ENCODE peak calls at places on chromosomes 6 and 20, in six cellular contexts. V, B, Z, R, K and U are unnamed samples.

GRCh38 chr6:52333840-52334200 is 28.1 kb upstream of the PAQR8 start:
- DNase-seq in B (no peak), V (no peak), R (no peak), Z (no peak), K (no peak), U (no peak)

GRCh38 chr6:142867355-142867801 is 77.6 kb downstream of the HIVEP2 start:
- DNase-seq in B (no peak), Z (no peak), R (no peak), K (peak), V (no peak), U (no peak)

GRCh38 chr20:35806075-35806474 is 34.3 kb downstream of the PHF20 start:
- DNase-seq in Z (no peak), K (no peak), R (no peak), V (no peak), B (no peak), U (no peak)

GRCh38 chr20:4973330-4974097 is 27.8 kb downstream of the SLC23A2 start:
- DNase-seq in R (peak), K (peak), V (peak), B (no peak), Z (peak), U (peak)

GRCh38 chr6:80547827-80548226 is 441.4 kb downstream of the BCKDHB start:
- DNase-seq in B (peak), Z (no peak), K (peak), R (no peak), V (no peak), U (no peak)

GRCh38 chr6:115665310-115665709 is 395.4 kb downstream of the FRK start:
- DNase-seq in Z (no peak), V (no peak), B (no peak), R (no peak), K (no peak), U (no peak)

GRCh38 chr6:136788069-136788902 is 4.0 kb downstream of the MAP3K5 start:
- DNase-seq in B (no peak), R (no peak), V (no peak), Z (peak), K (peak), U (no peak)

GRCh38 chr20:37615507-37616425 is 78.1 kb upstream of the CTNNBL1 start:
- DNase-seq in B (peak), V (no peak), R (no peak), Z (peak), K (peak), U (no peak)

GRCh38 chr20:33076662-33077398 is 2.6 kb upstream of the BPIFB4 start:
- DNase-seq in K (no peak), Z (peak), R (no peak), B (no peak), V (no peak), U (peak)

GRCh38 chr20:59159091-59159821 is 4.4 kb upstream of the ZNF831 start:
- DNase-seq in R (no peak), K (no peak), B (no peak), V (no peak), Z (peak), U (no peak)

GRCh38 chr6:131054392-131055250 is 8.4 kb downstream of the EPB41L2 start:
- DNase-seq in R (no peak), Z (no peak), B (no peak), K (no peak), V (no peak), U (no peak)

GRCh38 chr6:24477070-24477469 is 12.3 kb downstream of the GPLD1 start:
- DNase-seq in R (no peak), V (no peak), K (no peak), B (no peak), Z (no peak), U (no peak)

GRCh38 chr6:23927935-23928334 is 198.1 kb upstream of the NRSN1 start:
- DNase-seq in Z (no peak), K (no peak), V (no peak), B (no peak), R (no peak), U (no peak)

GRCh38 chr6:128005009-128005408 is 104.2 kb upstream of the THEMIS start:
- DNase-seq in K (peak), Z (no peak), B (no peak), R (no peak), V (no peak), U (no peak)

GRCh38 chr20:55394592-55394991 is 610.7 kb downstream of the CBLN4 start:
- DNase-seq in V (no peak), B (no peak), R (no peak), Z (no peak), K (no peak), U (no peak)

GRCh38 chr20:10447028-10447427 is 11.9 kb downstream of the SLX4IP start:
- DNase-seq in B (peak), V (no peak), K (peak), Z (peak), R (no peak), U (no peak)

GRCh38 chr6:23228439-23229024 is 659.2 kb downstream of the HDGFL1 start:
- DNase-seq in B (no peak), R (no peak), V (no peak), K (no peak), Z (no peak), U (no peak)

DNA sequence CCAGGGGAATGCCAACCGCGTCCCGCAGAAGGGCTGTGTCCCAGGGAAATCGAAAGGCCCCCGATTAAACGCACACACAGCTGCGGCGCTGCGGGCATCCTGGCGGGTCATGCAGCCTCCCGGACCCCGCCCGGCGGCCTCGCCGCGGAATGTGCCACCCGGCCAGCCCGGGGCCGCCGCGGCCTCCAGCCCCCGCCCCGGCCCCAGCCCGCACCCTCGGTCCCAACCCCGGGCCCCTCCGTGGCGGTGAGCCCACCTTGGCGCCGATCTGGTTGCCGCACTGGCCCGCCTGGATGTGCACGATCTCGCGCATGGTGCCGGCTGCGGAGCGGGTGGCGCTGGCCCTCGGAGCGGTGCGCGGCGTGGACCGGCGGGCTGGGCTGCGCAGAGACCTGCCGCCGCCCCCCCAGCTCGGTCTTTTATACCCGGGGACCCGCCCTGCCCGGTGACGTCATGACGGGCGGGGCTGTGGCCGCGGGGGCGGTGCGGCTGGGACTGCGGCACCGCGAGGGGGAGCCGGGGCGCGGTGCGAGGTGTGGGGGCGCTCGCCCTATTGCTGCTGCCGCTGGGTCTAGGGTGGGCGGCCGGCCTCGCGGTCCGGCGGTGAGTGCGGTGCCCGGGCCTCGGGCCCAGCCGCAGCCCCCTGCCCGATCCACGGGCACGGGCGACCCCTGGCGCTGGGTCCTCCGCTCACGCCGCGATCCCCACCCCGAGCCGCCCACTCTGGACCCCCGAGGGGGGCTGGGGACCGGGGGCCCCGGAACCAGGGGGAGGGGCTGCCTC is at the start of gene TUBB2A:
- DNase-seq in V (peak), R (peak), Z (peak), K (peak), B (peak), U (peak)
- TF ChIP-seq CTCF in V (no peak), R (peak), Z (no peak), K (no peak), B (peak), U (peak)

DNA sequence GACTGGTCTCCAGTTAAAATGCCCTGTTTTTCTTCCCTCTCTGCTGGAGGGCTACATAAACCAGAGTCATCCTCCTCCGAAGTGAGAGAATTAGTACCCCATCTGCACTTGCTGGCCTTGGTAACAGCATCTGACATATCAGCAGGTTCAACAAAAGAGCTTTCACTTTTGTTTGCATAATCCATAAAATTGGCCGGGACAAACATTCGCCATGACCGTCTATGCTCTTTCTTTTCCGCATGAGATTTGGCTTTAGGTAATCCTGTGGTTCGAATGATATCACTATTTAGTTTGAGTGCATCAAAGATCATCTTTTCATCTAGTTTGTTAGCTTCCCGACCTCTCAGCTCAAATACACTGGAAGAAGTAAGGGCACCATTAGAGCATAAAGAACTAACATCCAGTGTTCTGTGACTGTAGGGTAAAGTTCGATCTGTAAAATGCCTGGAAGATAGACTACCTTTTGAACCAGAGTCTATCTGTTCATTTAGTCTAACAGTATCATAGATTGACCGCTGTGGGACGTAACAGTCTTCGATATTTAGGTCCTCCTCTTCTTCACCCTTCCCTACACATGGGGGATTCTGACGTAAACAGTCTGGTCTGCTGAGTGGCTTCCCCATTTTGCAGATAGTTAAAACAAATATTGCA is 101.6 kb downstream of the DST start:
- DNase-seq in V (no peak), R (no peak), K (no peak), B (no peak), Z (peak), U (no peak)
- TF ChIP-seq CTCF in V (no peak), R (no peak), K (no peak), B (no peak), Z (no peak), U (no peak)

GRCh38 chr20:49584418-49585382 is 16.8 kb upstream of the PTGIS start:
- DNase-seq in K (no peak), B (no peak), Z (no peak), R (no peak), V (no peak), U (no peak)

GRCh38 chr20:49583343-49583668 is 15.4 kb upstream of the PTGIS start:
- DNase-seq in K (no peak), Z (no peak), V (no peak), R (no peak), B (no peak), U (no peak)

GRCh38 chr20:49582413-49583334 is 14.7 kb upstream of the PTGIS start:
- DNase-seq in K (no peak), R (no peak), Z (no peak), B (no peak), V (no peak), U (no peak)

GRCh38 chr20:49585585-49586245 is 17.8 kb upstream of the PTGIS start:
- DNase-seq in K (no peak), Z (no peak), R (no peak), V (no peak), B (no peak), U (no peak)

GRCh38 chr20:49583669-49584417 is 15.9 kb upstream of the PTGIS start:
- DNase-seq in Z (peak), V (peak), R (peak), B (peak), K (peak), U (no peak)
- TF ChIP-seq CTCF in Z (no peak), V (no peak), R (no peak), B (no peak), K (no peak), U (no peak)

DNA sequence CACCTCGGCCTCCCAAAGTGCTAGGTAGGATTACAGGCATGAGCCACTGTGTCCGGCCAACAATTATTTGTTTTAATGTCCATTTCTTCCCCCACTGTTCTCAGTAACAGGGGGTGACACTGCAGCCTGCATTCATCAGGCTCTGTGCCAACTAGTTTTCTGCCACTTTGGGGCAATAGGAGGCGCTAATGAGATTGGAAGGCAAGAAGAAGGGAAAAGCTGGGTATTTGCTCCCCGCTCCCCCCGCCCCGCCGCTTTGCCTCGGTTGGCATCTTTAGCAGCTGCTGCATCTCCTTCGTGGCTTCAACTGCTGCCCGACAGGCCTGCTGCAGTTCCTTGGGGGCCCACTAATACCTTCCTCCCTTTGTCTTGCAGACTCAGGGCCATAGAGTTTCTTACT is 35.0 kb upstream of the MDGA1 start:
- DNase-seq in K (no peak), B (no peak), Z (no peak), R (no peak), V (no peak), U (no peak)
- TF ChIP-seq CTCF in K (peak), B (no peak), Z (no peak), R (no peak), V (no peak), U (no peak)

GRCh38 chr20:17704589-17705317 is 5.0 kb downstream of the BANF2 start:
- DNase-seq in V (no peak), K (no peak), R (no peak), Z (no peak), B (no peak), U (no peak)

GRCh38 chr20:17699931-17700351 is at the start of gene BANF2:
- DNase-seq in Z (no peak), V (no peak), B (no peak), R (no peak), K (no peak), U (no peak)

GRCh38 chr20:17698419-17698818 is 1.3 kb upstream of the BANF2 start:
- DNase-seq in R (no peak), B (no peak), V (no peak), Z (no peak), K (no peak), U (no peak)

GRCh38 chr20:17700637-17701036 is 871 bp downstream of the BANF2 start:
- DNase-seq in Z (no peak), R (no peak), K (no peak), B (no peak), V (no peak), U (no peak)

DNA sequence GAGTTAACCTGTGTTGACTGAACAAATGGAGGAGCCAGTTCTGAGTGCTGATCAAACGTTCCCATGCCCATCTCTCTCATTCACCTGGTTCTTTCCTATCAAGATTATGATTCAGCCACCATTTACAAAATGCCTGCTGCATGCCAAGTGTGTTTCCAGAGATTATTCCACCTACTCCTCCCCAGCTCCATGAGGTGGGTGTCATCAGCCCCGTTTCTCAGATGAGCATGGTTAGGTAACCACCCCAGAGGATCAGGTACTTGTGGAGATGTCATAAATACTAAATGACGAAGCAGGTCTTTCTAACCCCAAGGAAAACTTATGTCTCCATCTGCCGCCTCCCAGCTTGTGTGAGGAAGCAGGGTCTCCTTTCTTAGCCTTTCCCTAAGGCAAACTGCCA is 2.1 kb downstream of the BANF2 start:
- DNase-seq in K (no peak), Z (no peak), B (no peak), V (no peak), R (no peak), U (no peak)
- TF ChIP-seq CTCF in K (no peak), Z (no peak), B (no peak), V (no peak), R (no peak), U (no peak)

DNA sequence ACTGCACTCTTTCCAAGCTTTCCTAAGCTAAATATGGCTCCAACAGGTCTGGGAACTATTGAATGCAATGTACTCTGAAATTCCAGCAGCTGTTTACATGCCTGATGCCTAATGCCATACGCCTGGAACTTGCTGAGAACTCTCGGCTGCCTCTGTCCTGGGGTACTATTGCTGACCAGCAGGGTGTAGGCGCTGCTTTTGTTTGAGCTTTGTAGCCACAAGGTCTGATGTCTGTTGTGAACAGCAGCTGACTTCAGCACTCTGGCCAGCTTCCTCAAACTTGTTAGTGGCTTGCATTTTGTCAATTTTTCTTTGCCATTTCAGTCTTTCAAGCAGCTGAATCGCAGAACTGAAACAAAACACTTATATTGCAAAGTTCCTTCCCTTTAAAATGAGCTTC is 26.7 kb downstream of the SAYSD1 start:
- DNase-seq in K (peak), V (no peak), Z (peak), B (peak), R (no peak), U (no peak)
- TF ChIP-seq CTCF in K (peak), V (no peak), Z (no peak), B (peak), R (peak), U (peak)

GRCh38 chr6:151738960-151739359 is 68.5 kb upstream of the ESR1 start:
- DNase-seq in B (no peak), Z (no peak), K (no peak), V (no peak), R (no peak), U (no peak)
- TF ChIP-seq CTCF in B (no peak), Z (no peak), K (no peak), V (no peak), R (no peak), U (no peak)